ENCODE peak calls at places on chromosome 9, in ten cellular contexts. O is neural crest cell; I is thoracic aorta; F is GM12878; J is T-helper 1 cell; W is activated effector memory CD4-positive, alpha-beta T cell treated with Interleukin-2 at 50 U/mL for 16 hours; R is uterus; N is CMK; S is CD8-positive, alpha-beta memory T cell; Z is body of pancreas. B is an unnamed sample.

GRCh38 chr9:135061441-135061840 is 26.0 kb upstream of the OLFM1 start:
- DNase-seq in O (no peak), I (no peak), F (no peak), J (no peak), W (no peak), R (no peak), N (no peak), S (no peak), Z (no peak), B (no peak)

GRCh38 chr9:128124873-128125574 is 2.5 kb downstream of the PTGES2 start:
- DNase-seq in O (peak), I (no peak), F (peak), J (no peak), W (peak), R (peak), N (peak), S (no peak), Z (peak), B (no peak)

GRCh38 chr9:97786341-97786740 is 66.7 kb upstream of the FOXE1 start:
- DNase-seq in O (no peak), I (no peak), F (no peak), J (no peak), W (no peak), R (no peak), N (no peak), S (no peak), Z (no peak), B (no peak)

GRCh38 chr9:94772654-94773303 is 46.3 kb downstream of the AOPEP start:
- DNase-seq in O (peak), I (no peak), F (no peak), J (no peak), W (no peak), R (no peak), N (no peak), S (no peak), Z (no peak), B (no peak)

GRCh38 chr9:121784706-121785426 is 133.4 kb downstream of the DAB2IP start:
- DNase-seq in O (no peak), I (no peak), F (no peak), J (no peak), W (no peak), R (no peak), N (no peak), S (no peak), Z (no peak), B (no peak)

GRCh38 chr9:25613709-25614108 is 64.5 kb downstream of the TUSC1 start:
- DNase-seq in O (no peak), I (no peak), F (no peak), J (no peak), W (no peak), R (no peak), N (no peak), S (no peak), Z (no peak), B (no peak)

GRCh38 chr9:114371986-114372917 is 15.5 kb downstream of the AKNA start:
- DNase-seq in O (no peak), I (no peak), F (no peak), J (no peak), W (peak), R (peak), N (peak), S (peak), Z (no peak), B (no peak)

GRCh38 chr9:116285320-116285719 is 131.7 kb downstream of the PAPPA start:
- DNase-seq in O (no peak), I (no peak), F (no peak), J (no peak), W (no peak), R (no peak), N (no peak), S (no peak), Z (no peak), B (no peak)

GRCh38 chr9:91549177-91549576 is 125.5 kb upstream of the NFIL3 start:
- DNase-seq in O (no peak), I (no peak), F (no peak), J (no peak), W (no peak), R (no peak), N (no peak), S (no peak), Z (no peak), B (no peak)

GRCh38 chr9:19049872-19050636 is 827 bp downstream of the RRAGA start:
- DNase-seq in O (no peak), I (no peak), F (no peak), J (no peak), W (no peak), R (no peak), N (no peak), S (peak), Z (no peak), B (no peak)

GRCh38 chr9:26744362-26744965 is 148.1 kb downstream of the CAAP1 start:
- DNase-seq in O (no peak), I (no peak), F (no peak), J (no peak), W (no peak), R (no peak), N (no peak), S (no peak), Z (no peak), B (peak)

GRCh38 chr9:97873877-97874276 is 20.9 kb downstream of the FOXE1 start:
- DNase-seq in O (no peak), I (no peak), F (no peak), J (no peak), W (no peak), R (no peak), N (no peak), S (no peak), Z (no peak), B (no peak)

GRCh38 chr9:75238311-75238976 is 150.1 kb downstream of the OSTF1 start:
- DNase-seq in O (peak), I (no peak), F (peak), J (no peak), W (no peak), R (no peak), N (peak), S (peak), Z (peak), B (peak)

GRCh38 chr9:119736478-119737454 is 367.5 kb upstream of the BRINP1 start:
- DNase-seq in O (no peak), I (no peak), F (peak), J (no peak), W (no peak), R (no peak), N (no peak), S (no peak), Z (peak), B (no peak)

GRCh38 chr9:131747352-131747751 is 7.5 kb upstream of the RAPGEF1 start:
- DNase-seq in O (no peak), I (no peak), F (no peak), J (no peak), W (no peak), R (no peak), N (no peak), S (no peak), Z (peak), B (no peak)

GRCh38 chr9:114790521-114790920 is 15.3 kb downstream of the TNFSF15 start:
- DNase-seq in O (no peak), I (no peak), F (no peak), J (no peak), W (no peak), R (no peak), N (no peak), S (no peak), Z (no peak), B (no peak)

GRCh38 chr9:35537898-35538297 is 48.0 kb downstream of the RUSC2 start:
- DNase-seq in O (no peak), I (no peak), F (no peak), J (no peak), W (no peak), R (no peak), N (no peak), S (no peak), Z (no peak), B (no peak)

GRCh38 chr9:16068476-16068875 is 515.6 kb downstream of the CCDC171 start:
- DNase-seq in O (no peak), I (no peak), F (no peak), J (no peak), W (no peak), R (no peak), N (no peak), S (no peak), Z (no peak), B (no peak)

GRCh38 chr9:77424993-77425392 is 223.1 kb downstream of the GNA14 start:
- DNase-seq in O (no peak), I (no peak), F (no peak), J (no peak), W (no peak), R (no peak), N (no peak), S (no peak), Z (no peak), B (no peak)

GRCh38 chr9:78811562-78812276 is 514.8 kb downstream of the PSAT1 start:
- DNase-seq in O (no peak), I (no peak), F (no peak), J (no peak), W (no peak), R (no peak), N (no peak), S (no peak), Z (no peak), B (no peak)

GRCh38 chr9:97307091-97307490 is 368 bp upstream of the CCDC180 start:
- DNase-seq in O (peak), I (peak), F (no peak), J (no peak), W (no peak), R (peak), N (no peak), S (no peak), Z (peak), B (no peak)

GRCh38 chr9:94922098-94922607 is 195.7 kb downstream of the AOPEP start:
- DNase-seq in O (no peak), I (peak), F (no peak), J (no peak), W (no peak), R (peak), N (no peak), S (no peak), Z (peak), B (peak)